ENCODE peak calls at places on chromosomes 12 and 14, in eight cellular contexts. H, Y, D, U, N, T, X and F are unnamed samples.

GRCh38 chr14:57578427-57579220 is 85.0 kb upstream of the CCDC198 start:
- DNase-seq in H (no peak), Y (no peak), D (no peak), U (no peak), N (no peak), T (no peak), X (no peak), F (no peak)

GRCh38 chr14:105910426-105910825 is 384.0 kb downstream of the TMEM121 start:
- DNase-seq in H (no peak), Y (no peak), D (no peak), U (no peak), N (no peak), T (no peak), X (no peak), F (no peak)

GRCh38 chr12:121050725-121051124 is 11.7 kb upstream of the OASL start:
- DNase-seq in H (no peak), Y (no peak), D (no peak), U (no peak), N (no peak), T (no peak), X (no peak), F (no peak)

GRCh38 chr12:118183711-118184110 is 47.8 kb downstream of the PEBP1 start:
- DNase-seq in H (no peak), Y (no peak), D (no peak), U (no peak), N (no peak), T (no peak), X (no peak), F (no peak)

GRCh38 chr12:133130808-133131128 is 341 bp downstream of the ZNF10 start:
- DNase-seq in H (peak), Y (no peak), D (no peak), U (peak), N (peak), T (peak), X (peak), F (peak)

GRCh38 chr12:94534761-94535613 is 75.3 kb upstream of the CEP83 start:
- DNase-seq in H (no peak), Y (no peak), D (no peak), U (no peak), N (no peak), T (no peak), X (no peak), F (no peak)

GRCh38 chr14:90168425-90169105 is 87.8 kb upstream of the PSMC1 start:
- DNase-seq in H (no peak), Y (no peak), D (no peak), U (no peak), N (no peak), T (no peak), X (no peak), F (no peak)

GRCh38 chr12:88150063-88150462 is 8.0 kb downstream of the TMTC3 start:
- DNase-seq in H (no peak), Y (no peak), D (no peak), U (no peak), N (no peak), T (no peak), X (no peak), F (no peak)

GRCh38 chr12:89225401-89225800 is 126.9 kb downstream of the DUSP6 start:
- DNase-seq in H (no peak), Y (no peak), D (peak), U (peak), N (no peak), T (no peak), X (peak), F (peak)

GRCh38 chr12:110639336-110640178 is 25.6 kb downstream of the TCTN1 start:
- DNase-seq in H (no peak), Y (peak), D (no peak), U (no peak), N (no peak), T (no peak), X (no peak), F (no peak)

GRCh38 chr14:101512396-101512695 is 48.9 kb upstream of the DIO3 start:
- DNase-seq in H (no peak), Y (no peak), D (no peak), U (no peak), N (no peak), T (no peak), X (no peak), F (no peak)

DNA sequence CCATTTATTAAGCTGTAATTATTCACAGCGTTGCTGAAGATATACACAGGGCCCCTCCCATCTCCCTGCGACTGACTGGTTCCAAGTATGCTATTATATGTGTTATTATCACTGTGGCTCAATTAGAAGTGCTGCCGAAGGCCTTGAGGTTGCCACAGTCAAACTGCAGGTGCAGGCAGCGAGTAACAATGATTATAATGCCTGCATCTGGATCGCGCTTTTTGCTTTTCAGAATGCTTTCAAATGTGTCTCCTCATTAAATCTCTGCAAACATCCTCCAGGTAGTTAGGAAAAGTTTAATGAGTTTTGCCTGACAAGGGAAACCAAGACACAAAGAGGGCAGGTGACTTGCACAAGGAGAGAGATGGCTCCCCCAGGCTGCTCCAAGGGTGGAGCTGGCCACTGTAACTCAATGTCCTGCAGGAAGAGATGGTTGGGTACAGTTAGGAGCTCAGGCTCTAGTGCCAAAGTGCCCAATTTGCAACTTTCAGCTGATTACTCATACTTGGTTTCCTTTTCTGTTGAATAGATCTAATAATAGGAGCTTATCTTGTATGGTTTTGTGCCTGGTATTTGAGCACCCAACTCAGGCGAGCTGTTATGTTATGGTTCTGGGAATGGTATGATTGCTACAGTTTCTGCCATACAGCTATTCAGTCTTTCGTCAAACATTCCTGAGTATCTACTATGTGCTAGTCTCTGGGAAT is 1.7 kb upstream of the SYNE3 start:
- DNase-seq in H (no peak), Y (no peak), D (no peak), U (no peak), N (no peak), T (peak), X (no peak), F (no peak)
- H3K27ac ChIP-seq in H (peak), Y (no peak), D (peak), U (peak), N (no peak), T (no peak), X (peak), F (peak)

DNA sequence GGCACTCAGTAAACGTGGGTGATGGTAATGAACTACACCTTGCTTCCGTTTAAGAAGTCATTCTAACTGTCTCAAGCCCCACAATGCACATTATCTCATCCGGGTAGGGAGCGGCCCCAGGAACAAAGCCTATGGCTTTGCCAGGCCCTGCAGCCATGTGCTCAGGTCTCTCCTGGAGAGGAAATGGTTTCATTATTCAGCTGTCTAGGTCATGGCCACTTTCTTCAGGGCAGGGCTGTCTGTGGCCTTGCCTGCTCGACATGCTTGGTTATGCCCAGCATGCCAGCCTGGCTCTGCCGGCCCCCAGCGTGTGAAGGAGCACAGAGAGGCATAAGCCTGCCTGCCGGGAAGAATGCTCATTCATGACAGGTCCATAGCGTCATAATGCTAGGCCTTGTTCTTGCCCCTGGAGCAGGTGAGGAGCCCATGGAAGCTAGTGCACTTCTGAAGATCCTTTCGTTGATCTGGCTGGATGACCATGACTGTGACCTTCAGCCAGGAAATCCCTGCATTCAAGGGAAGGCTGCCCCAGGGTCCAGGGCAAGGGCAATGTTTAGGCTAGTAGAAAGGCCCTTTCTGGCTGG is 26.3 kb upstream of the FOS start:
- DNase-seq in H (no peak), Y (no peak), D (no peak), U (no peak), N (no peak), T (no peak), X (no peak), F (peak)
- H3K27ac ChIP-seq in H (no peak), Y (no peak), D (no peak), U (peak), N (no peak), T (no peak), X (no peak), F (no peak)

GRCh38 chr14:33938131-33938949 is 12.5 kb downstream of the EGLN3 start:
- DNase-seq in H (peak), Y (no peak), D (no peak), U (no peak), N (peak), T (peak), X (no peak), F (no peak)

GRCh38 chr14:33940561-33941011 is 10.3 kb downstream of the EGLN3 start:
- DNase-seq in H (no peak), Y (no peak), D (no peak), U (no peak), N (no peak), T (no peak), X (no peak), F (no peak)

GRCh38 chr14:33943081-33943480 is 7.8 kb downstream of the EGLN3 start:
- DNase-seq in H (no peak), Y (no peak), D (no peak), U (no peak), N (peak), T (no peak), X (no peak), F (no peak)

GRCh38 chr14:33943484-33943883 is 7.4 kb downstream of the EGLN3 start:
- DNase-seq in H (no peak), Y (no peak), D (no peak), U (no peak), N (no peak), T (no peak), X (no peak), F (no peak)

DNA sequence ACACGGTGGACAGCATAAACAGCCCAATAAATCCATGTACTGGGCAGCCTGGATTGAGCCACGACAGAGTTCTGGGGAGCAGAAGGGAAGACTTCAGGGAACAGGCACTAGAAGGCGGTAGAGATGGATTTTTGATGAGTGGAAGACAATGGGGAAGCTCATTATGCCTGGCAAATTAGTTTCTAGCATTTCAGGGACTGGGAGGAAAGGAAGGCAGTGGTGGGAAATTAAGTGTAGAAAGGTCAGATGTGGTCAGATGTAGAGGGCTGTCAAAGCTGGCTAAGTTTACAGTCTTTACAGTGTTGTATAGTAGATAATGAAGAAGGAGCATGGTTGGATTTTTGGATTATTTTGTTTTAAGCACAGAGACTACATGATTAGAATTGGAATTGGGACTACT is 9.1 kb downstream of the EGLN3 start:
- DNase-seq in H (no peak), Y (no peak), D (no peak), U (no peak), N (no peak), T (no peak), X (no peak), F (no peak)
- H3K27ac ChIP-seq in H (no peak), Y (no peak), D (no peak), U (no peak), N (no peak), T (no peak), X (no peak), F (no peak)

GRCh38 chr14:82500222-82500621 is 966.6 kb upstream of the SEL1L start:
- DNase-seq in H (no peak), Y (no peak), D (no peak), U (no peak), N (no peak), T (no peak), X (no peak), F (no peak)
- H3K27ac ChIP-seq in H (no peak), Y (no peak), D (no peak), U (no peak), N (no peak), T (no peak), X (no peak), F (no peak)

GRCh38 chr12:122544537-122544936 is 17.5 kb downstream of the KNTC1 start:
- DNase-seq in H (no peak), Y (no peak), D (no peak), U (no peak), N (no peak), T (no peak), X (no peak), F (no peak)
- H3K27ac ChIP-seq in H (no peak), Y (no peak), D (no peak), U (no peak), N (no peak), T (no peak), X (no peak), F (no peak)

DNA sequence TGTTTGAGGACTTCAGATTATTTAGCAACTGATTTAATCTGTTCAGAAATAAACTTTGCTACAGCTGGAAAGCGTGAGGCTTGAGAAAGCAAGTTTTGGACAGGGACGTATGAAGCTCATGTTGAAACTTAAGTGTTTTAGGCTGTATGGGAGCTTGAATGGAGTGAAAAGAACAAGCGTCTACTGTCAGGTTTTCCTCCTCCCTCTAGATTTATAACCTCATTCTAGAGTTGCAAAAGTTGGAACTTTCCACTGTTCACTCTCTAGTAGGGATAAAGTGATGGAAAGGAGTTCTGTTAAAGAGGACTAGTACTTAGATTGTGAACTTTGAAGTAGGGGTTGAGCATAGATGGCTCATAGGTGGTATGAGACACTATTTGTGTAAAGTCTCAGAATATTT is 1.1 kb downstream of the PRPF39 start:
- DNase-seq in H (no peak), Y (no peak), D (no peak), U (no peak), N (no peak), T (no peak), X (no peak), F (no peak)
- H3K27ac ChIP-seq in H (no peak), Y (no peak), D (peak), U (peak), N (no peak), T (no peak), X (peak), F (peak)

GRCh38 chr12:46370380-46370734 is 2.2 kb downstream of the SLC38A2 start:
- DNase-seq in H (no peak), Y (no peak), D (no peak), U (no peak), N (no peak), T (no peak), X (no peak), F (no peak)
- H3K27ac ChIP-seq in H (no peak), Y (no peak), D (peak), U (peak), N (no peak), T (no peak), X (peak), F (peak)

GRCh38 chr12:10717410-10717809 is 5.7 kb downstream of the YBX3 start:
- DNase-seq in H (no peak), Y (no peak), D (no peak), U (no peak), N (no peak), T (no peak), X (no peak), F (no peak)

GRCh38 chr12:10719482-10719881 is 3.6 kb downstream of the YBX3 start:
- DNase-seq in H (no peak), Y (no peak), D (no peak), U (no peak), N (no peak), T (no peak), X (no peak), F (no peak)

GRCh38 chr12:10716704-10717315 is 6.3 kb downstream of the YBX3 start:
- DNase-seq in H (peak), Y (peak), D (no peak), U (peak), N (no peak), T (peak), X (peak), F (no peak)

GRCh38 chr12:10716277-10716676 is 6.8 kb downstream of the YBX3 start:
- DNase-seq in H (no peak), Y (no peak), D (no peak), U (no peak), N (no peak), T (no peak), X (no peak), F (no peak)

DNA sequence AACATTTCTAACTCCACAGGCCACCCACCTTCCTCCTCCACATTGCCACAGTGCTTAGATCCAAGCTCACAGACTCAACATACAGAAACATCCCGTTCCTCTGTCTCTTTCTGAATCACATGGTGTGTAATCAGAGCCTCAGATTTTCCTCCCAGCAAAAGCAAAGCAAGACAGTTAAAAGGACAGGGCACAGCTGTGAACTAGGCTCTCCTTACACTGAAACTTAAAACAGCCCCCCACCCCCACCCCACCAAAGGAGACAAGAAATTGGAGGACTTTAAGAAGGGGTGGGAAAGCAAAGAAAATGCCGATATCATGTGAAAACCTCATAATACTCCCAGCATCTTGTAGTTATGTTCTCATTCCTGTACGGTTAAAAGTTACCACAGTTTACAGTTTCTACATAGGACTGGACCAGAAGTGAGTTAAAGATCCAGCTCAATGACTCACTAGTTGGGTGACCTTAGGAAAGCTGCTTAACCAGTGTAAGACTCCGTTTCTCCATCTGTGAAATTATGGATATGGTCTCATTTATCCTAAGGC is 4.8 kb downstream of the YBX3 start:
- DNase-seq in H (no peak), Y (peak), D (no peak), U (no peak), N (no peak), T (no peak), X (no peak), F (no peak)
- H3K27ac ChIP-seq in H (peak), Y (peak), D (no peak), U (peak), N (no peak), T (peak), X (no peak), F (peak)

DNA sequence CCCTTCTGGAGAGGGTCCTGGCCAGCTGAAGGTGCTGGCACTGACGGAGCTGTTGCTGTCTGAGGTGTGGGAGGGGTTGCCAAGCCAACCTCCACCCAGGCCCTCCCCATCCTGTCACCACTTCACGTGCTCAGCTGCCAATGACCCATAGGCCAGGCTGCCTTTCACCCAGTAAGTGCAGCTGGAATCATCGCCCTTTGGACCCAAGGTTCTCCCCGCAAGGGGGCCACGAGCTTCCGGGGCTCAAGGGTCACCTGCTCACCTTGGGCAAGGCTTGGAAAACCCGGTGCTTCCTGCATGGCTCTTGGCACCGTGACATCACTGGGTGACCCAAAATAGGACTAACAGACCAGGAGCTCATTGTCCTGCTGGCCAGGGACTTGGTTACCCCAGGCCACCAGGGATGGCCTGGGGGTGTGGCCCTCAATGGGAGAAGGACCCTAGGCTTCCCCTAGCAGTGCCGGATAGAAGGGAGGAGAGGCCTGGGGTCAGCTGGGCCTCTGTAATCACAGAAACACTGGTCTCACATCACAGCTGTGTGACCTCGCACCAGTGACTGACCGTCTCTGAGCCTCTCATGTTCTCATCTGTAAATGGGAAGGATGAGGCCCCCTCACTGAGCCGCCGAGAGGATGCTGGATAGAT is 51.3 kb downstream of the CCDC85C start:
- DNase-seq in H (no peak), Y (no peak), D (no peak), U (no peak), N (no peak), T (no peak), X (no peak), F (no peak)
- H3K27ac ChIP-seq in H (no peak), Y (no peak), D (no peak), U (no peak), N (no peak), T (no peak), X (no peak), F (no peak)